ENCODE peak calls at places on chromosomes 12 and 14, in ten cellular contexts. W is progenitor cell of endocrine pancreas; E is GM12865; Y is SHP77; R is iris pigment epithelial cell; D is GM13977; Z is lower lobe of right lung; A is transverse colon; S is AG08395; U is CD8-positive, alpha-beta T cell. Q is an unnamed sample.

GRCh38 chr12:17778242-17778641 is 311.8 kb downstream of the RERGL start:
- DNase-seq in A (no peak), R (no peak), U (no peak), W (no peak), S (no peak), Y (no peak), Z (no peak), D (no peak), E (no peak), Q (no peak)

GRCh38 chr14:100096656-100097055 is 31.4 kb downstream of the EVL start:
- DNase-seq in Y (no peak), U (no peak), W (no peak), Z (no peak), E (no peak), S (no peak), D (no peak), A (no peak), R (peak; percentile 81), Q (no peak)

GRCh38 chr12:4807813-4808212 is 87.6 kb downstream of the GALNT8 start:
- DNase-seq in Z (no peak), W (no peak), Y (no peak), E (peak; percentile 18), S (no peak), D (no peak), R (no peak), A (no peak), U (no peak), Q (no peak)

GRCh38 chr14:104082807-104083206 is 2.7 kb upstream of the ASPG start:
- DNase-seq in Y (no peak), R (no peak), A (peak; percentile 86), U (no peak), D (no peak), S (no peak), Z (peak; percentile 66), W (no peak), E (no peak), Q (no peak)

GRCh38 chr14:68257969-68258368 is 438.4 kb downstream of the RAD51B start:
- DNase-seq in Z (no peak), R (no peak), D (no peak), S (no peak), U (no peak), E (no peak), Y (no peak), W (no peak), A (no peak), Q (no peak)

GRCh38 chr14:76762617-76763361 is 1.5 kb downstream of the VASH1 start:
- DNase-seq in Z (no peak), Y (no peak), D (no peak), S (no peak), W (no peak), A (no peak), U (no peak), R (no peak), E (no peak), Q (no peak)

GRCh38 chr14:88247228-88247627 is 75.8 kb downstream of the KCNK10 start:
- DNase-seq in E (no peak), S (no peak), A (no peak), D (no peak), R (no peak), U (no peak), Z (no peak), W (no peak), Y (no peak), Q (no peak)

GRCh38 chr12:113151655-113152054 is 2.1 kb downstream of the CFAP73 start:
- DNase-seq in Z (no peak), R (no peak), Y (no peak), S (no peak), W (no peak), U (no peak), D (no peak), E (no peak), A (no peak), Q (no peak)

GRCh38 chr12:116773276-116773731 is 35.2 kb downstream of the RNFT2 start:
- DNase-seq in Z (no peak), Y (no peak), A (no peak), D (no peak), W (no peak), S (peak; percentile 30), U (no peak), E (no peak), R (peak; percentile 13), Q (no peak)

GRCh38 chr12:122946690-122947271 is 19.5 kb downstream of the ABCB9 start:
- DNase-seq in S (peak; percentile 99), A (peak; percentile 88), W (no peak), D (peak; percentile 81), Z (peak; percentile 91), R (peak; percentile 99), U (peak; percentile 47), E (peak; percentile 88), Y (peak; percentile 10), Q (no peak)

GRCh38 chr12:24404086-24404815 is 454.8 kb upstream of the SOX5 start:
- DNase-seq in S (no peak), Y (no peak), W (no peak), U (no peak), E (no peak), D (no peak), A (no peak), R (peak; percentile 86), Z (no peak), Q (no peak)

GRCh38 chr12:52849511-52849910 is 717 bp upstream of the KRT78 start:
- DNase-seq in E (no peak), U (no peak), W (no peak), D (no peak), S (no peak), A (no peak), Y (no peak), Z (no peak), R (no peak), Q (no peak)

GRCh38 chr12:530308-530707 is 70.6 kb downstream of the B4GALNT3 start:
- DNase-seq in Z (no peak), E (no peak), Y (no peak), R (peak; percentile 25), W (no peak), U (no peak), D (no peak), S (peak; percentile 75), A (no peak), Q (no peak)

GRCh38 chr12:107684029-107684790 is 1.4 kb upstream of the PWP1 start:
- DNase-seq in R (peak; percentile 41), U (no peak), E (no peak), W (no peak), Z (no peak), A (no peak), S (no peak), Y (no peak), D (no peak), Q (no peak)

GRCh38 chr12:94285954-94286579 is 137.7 kb downstream of the PLXNC1 start:
- DNase-seq in S (no peak), U (no peak), Y (no peak), E (no peak), A (no peak), D (no peak), W (no peak), R (no peak), Z (no peak), Q (no peak)

GRCh38 chr12:86669010-86669409 is 412.8 kb upstream of the MGAT4C start:
- DNase-seq in D (no peak), E (no peak), R (no peak), Y (no peak), W (no peak), U (no peak), S (no peak), Z (no peak), A (no peak), Q (no peak)

GRCh38 chr14:99889268-99889667 is 96.1 kb downstream of the EML1 start:
- DNase-seq in Y (no peak), A (no peak), R (no peak), D (no peak), U (no peak), Z (no peak), S (no peak), W (no peak), E (no peak), Q (peak; percentile 50)

GRCh38 chr12:111767362-111768158 is 827 bp downstream of the ALDH2 start:
- DNase-seq in D (no peak), Y (no peak), U (no peak), E (no peak), S (peak; percentile 19), Z (no peak), W (no peak), A (peak; percentile 58), R (no peak), Q (no peak)

GRCh38 chr12:48280572-48280971 is 70.1 kb downstream of the ZNF641 start:
- DNase-seq in Y (no peak), Z (no peak), U (no peak), A (no peak), W (no peak), E (no peak), S (no peak), R (no peak), D (no peak), Q (no peak)

GRCh38 chr12:80847575-80847974 is 90.2 kb downstream of the LIN7A start:
- DNase-seq in Z (no peak), W (no peak), E (no peak), A (no peak), S (no peak), D (no peak), R (no peak), Y (no peak), U (no peak), Q (no peak)

GRCh38 chr12:132593938-132594358 is 16.4 kb downstream of the LRCOL1 start:
- DNase-seq in U (no peak), S (peak; percentile 92), Y (peak; percentile 99), Z (peak; percentile 94), W (peak; percentile 70), A (peak; percentile 95), E (peak; percentile 42), D (peak; percentile 72), R (peak; percentile 97), Q (peak; percentile 88)

GRCh38 chr14:75554482-75554881 is 23.9 kb upstream of the FLVCR2 start:
- DNase-seq in D (no peak), Y (no peak), Z (no peak), E (no peak), R (peak; percentile 45), W (no peak), S (no peak), A (no peak), U (no peak), Q (no peak)

GRCh38 chr12:97005612-97006011 is 98.6 kb downstream of the NEDD1 start:
- DNase-seq in E (no peak), Z (no peak), U (no peak), Y (no peak), A (no peak), W (no peak), S (no peak), D (no peak), R (no peak), Q (no peak)

GRCh38 chr14:104585966-104586702 is 6.6 kb downstream of the C14orf180 start:
- DNase-seq in W (no peak), R (no peak), E (no peak), Y (no peak), A (no peak), S (no peak), D (no peak), U (no peak), Z (no peak), Q (no peak)

GRCh38 chr14:77039285-77040058 is 11.0 kb upstream of the IRF2BPL start:
- DNase-seq in E (peak; percentile 50), R (peak; percentile 55), S (peak; percentile 10), Z (no peak), W (no peak), Y (no peak), U (no peak), D (peak; percentile 56), A (peak; percentile 39), Q (no peak)

GRCh38 chr12:126144603-126145002 is 1079.4 kb downstream of the AACS start:
- DNase-seq in Z (no peak), W (no peak), A (no peak), D (no peak), E (no peak), U (no peak), S (no peak), Y (no peak), R (no peak), Q (no peak)

GRCh38 chr12:117820216-117820907 is 148.4 kb downstream of the KSR2 start:
- DNase-seq in Z (no peak), U (no peak), E (no peak), R (no peak), Y (no peak), W (no peak), S (no peak), D (no peak), A (no peak), Q (no peak)